ENCODE peak calls at places on chromosomes 4 and X, in eight cellular contexts. One of them, this sample, is unnamed.

GRCh38 chrX:78456909-78457308 is 129.5 kb upstream of the CYSLTR1 start:
- DNase-seq in head of caudate nucleus: no peak
- DNase-seq in Caki2: no peak
- DNase-seq in stimulated activated CD8-positive, alpha-beta memory T cell treated with anti-CD3 and anti-CD28 coated beads, Interleukin-12 subunit alpha, Interleukin-12 subunit beta, amount 100 ng/mL, for 1 hour: no peak
- DNase-seq in NCI-H345: no peak
- DNase-seq in psoas muscle: no peak
- DNase-seq in KG1: no peak
- DNase-seq in bronchial epithelial cell: no peak
- DNase-seq in this sample: no peak

GRCh38 chr4:65089666-65090065 is 580.6 kb downstream of the EPHA5 start:
- DNase-seq in head of caudate nucleus: no peak
- DNase-seq in Caki2: peak; percentile 10
- DNase-seq in stimulated activated CD8-positive, alpha-beta memory T cell treated with anti-CD3 and anti-CD28 coated beads, Interleukin-12 subunit alpha, Interleukin-12 subunit beta, amount 100 ng/mL, for 1 hour: no peak
- DNase-seq in NCI-H345: no peak
- DNase-seq in psoas muscle: no peak
- DNase-seq in KG1: no peak
- DNase-seq in bronchial epithelial cell: no peak
- DNase-seq in this sample: no peak

GRCh38 chrX:149962859-149963757 is 24.8 kb upstream of the EOLA2 start:
- DNase-seq in head of caudate nucleus: peak; percentile 77
- DNase-seq in Caki2: peak; percentile 52
- DNase-seq in stimulated activated CD8-positive, alpha-beta memory T cell treated with anti-CD3 and anti-CD28 coated beads, Interleukin-12 subunit alpha, Interleukin-12 subunit beta, amount 100 ng/mL, for 1 hour: no peak
- DNase-seq in NCI-H345: peak; percentile 37
- DNase-seq in psoas muscle: peak; percentile 54
- DNase-seq in KG1: no peak
- DNase-seq in bronchial epithelial cell: peak; percentile 42
- DNase-seq in this sample: peak; percentile 26

GRCh38 chrX:666762-667161 is 36.2 kb downstream of the SHOX start:
- DNase-seq in head of caudate nucleus: no peak
- DNase-seq in Caki2: no peak
- DNase-seq in stimulated activated CD8-positive, alpha-beta memory T cell treated with anti-CD3 and anti-CD28 coated beads, Interleukin-12 subunit alpha, Interleukin-12 subunit beta, amount 100 ng/mL, for 1 hour: no peak
- DNase-seq in NCI-H345: no peak
- DNase-seq in psoas muscle: no peak
- DNase-seq in KG1: no peak
- DNase-seq in bronchial epithelial cell: no peak
- DNase-seq in this sample: no peak

GRCh38 chrX:110066488-110067225 is 63.7 kb downstream of the TMEM164 start:
- DNase-seq in head of caudate nucleus: no peak
- DNase-seq in Caki2: no peak
- DNase-seq in stimulated activated CD8-positive, alpha-beta memory T cell treated with anti-CD3 and anti-CD28 coated beads, Interleukin-12 subunit alpha, Interleukin-12 subunit beta, amount 100 ng/mL, for 1 hour: no peak
- DNase-seq in NCI-H345: peak; percentile 22
- DNase-seq in psoas muscle: no peak
- DNase-seq in KG1: no peak
- DNase-seq in bronchial epithelial cell: no peak
- DNase-seq in this sample: no peak

GRCh38 chr4:26197018-26197779 is 123.6 kb upstream of the RBPJ start:
- DNase-seq in head of caudate nucleus: no peak
- DNase-seq in Caki2: peak; percentile 8
- DNase-seq in stimulated activated CD8-positive, alpha-beta memory T cell treated with anti-CD3 and anti-CD28 coated beads, Interleukin-12 subunit alpha, Interleukin-12 subunit beta, amount 100 ng/mL, for 1 hour: peak; percentile 42
- DNase-seq in NCI-H345: no peak
- DNase-seq in psoas muscle: no peak
- DNase-seq in KG1: peak; percentile 14
- DNase-seq in bronchial epithelial cell: peak; percentile 98
- DNase-seq in this sample: no peak

GRCh38 chr4:10006604-10007435 is 14.5 kb downstream of the SLC2A9 start:
- DNase-seq in head of caudate nucleus: no peak
- DNase-seq in Caki2: peak; percentile 87
- DNase-seq in stimulated activated CD8-positive, alpha-beta memory T cell treated with anti-CD3 and anti-CD28 coated beads, Interleukin-12 subunit alpha, Interleukin-12 subunit beta, amount 100 ng/mL, for 1 hour: no peak
- DNase-seq in NCI-H345: no peak
- DNase-seq in psoas muscle: peak; percentile 60
- DNase-seq in KG1: no peak
- DNase-seq in bronchial epithelial cell: peak; percentile 98
- DNase-seq in this sample: no peak

GRCh38 chr4:111744847-111745246 is 400.4 kb upstream of the FAM241A start:
- DNase-seq in head of caudate nucleus: no peak
- DNase-seq in Caki2: no peak
- DNase-seq in stimulated activated CD8-positive, alpha-beta memory T cell treated with anti-CD3 and anti-CD28 coated beads, Interleukin-12 subunit alpha, Interleukin-12 subunit beta, amount 100 ng/mL, for 1 hour: no peak
- DNase-seq in NCI-H345: no peak
- DNase-seq in psoas muscle: no peak
- DNase-seq in KG1: no peak
- DNase-seq in bronchial epithelial cell: no peak
- DNase-seq in this sample: no peak

GRCh38 chr4:37890501-37891220 is at the start of gene TBC1D1:
- DNase-seq in head of caudate nucleus: peak; percentile 78
- DNase-seq in Caki2: peak; percentile 13
- DNase-seq in stimulated activated CD8-positive, alpha-beta memory T cell treated with anti-CD3 and anti-CD28 coated beads, Interleukin-12 subunit alpha, Interleukin-12 subunit beta, amount 100 ng/mL, for 1 hour: peak; percentile 7
- DNase-seq in NCI-H345: no peak
- DNase-seq in psoas muscle: peak; percentile 94
- DNase-seq in KG1: no peak
- DNase-seq in bronchial epithelial cell: no peak
- DNase-seq in this sample: no peak

GRCh38 chr4:138235419-138235952 is 6.7 kb downstream of the SLC7A11 start:
- DNase-seq in head of caudate nucleus: no peak
- DNase-seq in Caki2: peak; percentile 87
- DNase-seq in stimulated activated CD8-positive, alpha-beta memory T cell treated with anti-CD3 and anti-CD28 coated beads, Interleukin-12 subunit alpha, Interleukin-12 subunit beta, amount 100 ng/mL, for 1 hour: no peak
- DNase-seq in NCI-H345: no peak
- DNase-seq in psoas muscle: no peak
- DNase-seq in KG1: no peak
- DNase-seq in bronchial epithelial cell: peak; percentile 89
- DNase-seq in this sample: no peak

GRCh38 chr4:3193531-3194203 is 55.3 kb upstream of the MSANTD1 start:
- DNase-seq in head of caudate nucleus: peak; percentile 20
- DNase-seq in Caki2: peak; percentile 8
- DNase-seq in stimulated activated CD8-positive, alpha-beta memory T cell treated with anti-CD3 and anti-CD28 coated beads, Interleukin-12 subunit alpha, Interleukin-12 subunit beta, amount 100 ng/mL, for 1 hour: no peak
- DNase-seq in NCI-H345: no peak
- DNase-seq in psoas muscle: no peak
- DNase-seq in KG1: no peak
- DNase-seq in bronchial epithelial cell: peak; percentile 33
- DNase-seq in this sample: no peak

GRCh38 chr4:133483600-133484246 is 334.6 kb downstream of the PCDH10 start:
- DNase-seq in head of caudate nucleus: no peak
- DNase-seq in Caki2: peak; percentile 19
- DNase-seq in stimulated activated CD8-positive, alpha-beta memory T cell treated with anti-CD3 and anti-CD28 coated beads, Interleukin-12 subunit alpha, Interleukin-12 subunit beta, amount 100 ng/mL, for 1 hour: no peak
- DNase-seq in NCI-H345: no peak
- DNase-seq in psoas muscle: no peak
- DNase-seq in KG1: no peak
- DNase-seq in bronchial epithelial cell: peak; percentile 12
- DNase-seq in this sample: no peak

GRCh38 chr4:176791591-176792347 is 953 bp downstream of the VEGFC start:
- DNase-seq in head of caudate nucleus: peak; percentile 37
- DNase-seq in Caki2: peak; percentile 51
- DNase-seq in stimulated activated CD8-positive, alpha-beta memory T cell treated with anti-CD3 and anti-CD28 coated beads, Interleukin-12 subunit alpha, Interleukin-12 subunit beta, amount 100 ng/mL, for 1 hour: no peak
- DNase-seq in NCI-H345: no peak
- DNase-seq in psoas muscle: peak; percentile 52
- DNase-seq in KG1: no peak
- DNase-seq in bronchial epithelial cell: peak; percentile 39
- DNase-seq in this sample: peak; percentile 33

GRCh38 chr4:104451573-104451972 is 43.1 kb downstream of the CXXC4 start:
- DNase-seq in head of caudate nucleus: no peak
- DNase-seq in Caki2: no peak
- DNase-seq in stimulated activated CD8-positive, alpha-beta memory T cell treated with anti-CD3 and anti-CD28 coated beads, Interleukin-12 subunit alpha, Interleukin-12 subunit beta, amount 100 ng/mL, for 1 hour: no peak
- DNase-seq in NCI-H345: peak; percentile 6
- DNase-seq in psoas muscle: no peak
- DNase-seq in KG1: no peak
- DNase-seq in bronchial epithelial cell: peak; percentile 26
- DNase-seq in this sample: no peak

GRCh38 chrX:20173856-20174255 is 32.2 kb upstream of the EIF1AX start:
- DNase-seq in head of caudate nucleus: no peak
- DNase-seq in Caki2: no peak
- DNase-seq in stimulated activated CD8-positive, alpha-beta memory T cell treated with anti-CD3 and anti-CD28 coated beads, Interleukin-12 subunit alpha, Interleukin-12 subunit beta, amount 100 ng/mL, for 1 hour: no peak
- DNase-seq in NCI-H345: no peak
- DNase-seq in psoas muscle: no peak
- DNase-seq in KG1: no peak
- DNase-seq in bronchial epithelial cell: no peak
- DNase-seq in this sample: no peak

GRCh38 chr4:105451346-105451745 is 22.5 kb downstream of the PPA2 start:
- DNase-seq in head of caudate nucleus: no peak
- DNase-seq in Caki2: no peak
- DNase-seq in stimulated activated CD8-positive, alpha-beta memory T cell treated with anti-CD3 and anti-CD28 coated beads, Interleukin-12 subunit alpha, Interleukin-12 subunit beta, amount 100 ng/mL, for 1 hour: no peak
- DNase-seq in NCI-H345: peak; percentile 64
- DNase-seq in psoas muscle: no peak
- DNase-seq in KG1: no peak
- DNase-seq in bronchial epithelial cell: no peak
- DNase-seq in this sample: no peak

GRCh38 chr4:145285928-145286327 is 105.5 kb upstream of the OTUD4 start:
- DNase-seq in head of caudate nucleus: no peak
- DNase-seq in Caki2: peak; percentile 24
- DNase-seq in stimulated activated CD8-positive, alpha-beta memory T cell treated with anti-CD3 and anti-CD28 coated beads, Interleukin-12 subunit alpha, Interleukin-12 subunit beta, amount 100 ng/mL, for 1 hour: no peak
- DNase-seq in NCI-H345: no peak
- DNase-seq in psoas muscle: no peak
- DNase-seq in KG1: no peak
- DNase-seq in bronchial epithelial cell: peak; percentile 49
- DNase-seq in this sample: no peak

GRCh38 chr4:7210818-7211217 is 18.5 kb downstream of the SORCS2 start:
- DNase-seq in head of caudate nucleus: no peak
- DNase-seq in Caki2: peak; percentile 57
- DNase-seq in stimulated activated CD8-positive, alpha-beta memory T cell treated with anti-CD3 and anti-CD28 coated beads, Interleukin-12 subunit alpha, Interleukin-12 subunit beta, amount 100 ng/mL, for 1 hour: no peak
- DNase-seq in NCI-H345: no peak
- DNase-seq in psoas muscle: no peak
- DNase-seq in KG1: no peak
- DNase-seq in bronchial epithelial cell: peak; percentile 50
- DNase-seq in this sample: no peak

GRCh38 chrX:138745215-138745614 is 33.7 kb upstream of the FGF13 start:
- DNase-seq in head of caudate nucleus: no peak
- DNase-seq in Caki2: peak; percentile 31
- DNase-seq in stimulated activated CD8-positive, alpha-beta memory T cell treated with anti-CD3 and anti-CD28 coated beads, Interleukin-12 subunit alpha, Interleukin-12 subunit beta, amount 100 ng/mL, for 1 hour: no peak
- DNase-seq in NCI-H345: peak; percentile 9
- DNase-seq in psoas muscle: no peak
- DNase-seq in KG1: peak; percentile 1
- DNase-seq in bronchial epithelial cell: peak; percentile 41
- DNase-seq in this sample: peak; percentile 62

This sample was measured in neural crest cell.